ENCODE peak calls at places on chromosomes 6 and 20, in nine cellular contexts. Y, K, G, S, X, I, M, Z and E are unnamed samples.
A peak's percentile ranks its signal among the peaks of the same experiment; 100 is the strongest.

GRCh38 chr6:21049572-21049971 is 515.3 kb downstream of the CDKAL1 start:
- DNase-seq in Z (peak; percentile 36), M (no peak), Y (peak; percentile 35), G (no peak), K (no peak), I (no peak), S (no peak), X (no peak), E (no peak)

GRCh38 chr6:7073810-7074525 is 33.8 kb upstream of the RREB1 start:
- DNase-seq in Y (no peak), S (no peak), Z (no peak), K (peak; percentile 30), I (no peak), X (peak; percentile 93), G (no peak), M (no peak), E (no peak)

GRCh38 chr6:125924169-125924568 is 32.4 kb upstream of the HINT3 start:
- DNase-seq in X (no peak), I (no peak), K (no peak), M (no peak), G (no peak), Y (no peak), Z (peak; percentile 19), S (no peak), E (no peak)

GRCh38 chr20:48916699-48917098 is 4.8 kb upstream of the ARFGEF2 start:
- DNase-seq in S (no peak), Y (no peak), K (no peak), X (no peak), M (no peak), Z (no peak), I (no peak), G (no peak), E (no peak)

GRCh38 chr6:157302761-157303160 is 20.6 kb downstream of the TMEM242 start:
- DNase-seq in Y (no peak), I (no peak), M (no peak), Z (no peak), G (no peak), X (no peak), S (no peak), K (peak; percentile 32), E (no peak)

GRCh38 chr20:53718622-53719021 is 125.0 kb upstream of the ZNF217 start:
- DNase-seq in X (no peak), I (no peak), Z (no peak), Y (no peak), K (no peak), S (no peak), G (no peak), M (no peak), E (no peak)

GRCh38 chr20:62914436-62914835 is 11.9 kb downstream of the DIDO1 start:
- DNase-seq in I (no peak), Y (no peak), G (no peak), Z (no peak), M (no peak), X (no peak), K (no peak), S (no peak), E (no peak)

GRCh38 chr20:46209930-46210671 is 92.0 kb downstream of the CD40 start:
- DNase-seq in I (no peak), Y (no peak), M (no peak), G (no peak), K (no peak), S (no peak), X (no peak), Z (no peak), E (no peak)

GRCh38 chr6:159871911-159872310 is 18.9 kb upstream of the MAS1 start:
- DNase-seq in X (no peak), G (no peak), I (no peak), K (no peak), Z (no peak), M (no peak), Y (peak; percentile 4), S (no peak), E (no peak)

GRCh38 chr20:39631557-39631956 is 669.4 kb downstream of the DHX35 start:
- DNase-seq in X (no peak), Z (peak; percentile 13), I (no peak), S (no peak), Y (no peak), G (no peak), K (no peak), M (no peak), E (no peak)

GRCh38 chr20:16395366-16395765 is 177.9 kb downstream of the KIF16B start:
- DNase-seq in S (no peak), Z (no peak), Y (no peak), X (no peak), K (no peak), I (no peak), M (no peak), G (no peak), E (no peak)

GRCh38 chr20:43191946-43192847 is 2.5 kb upstream of the PTPRT start:
- DNase-seq in Z (no peak), Y (no peak), M (peak; percentile 70), G (no peak), X (peak; percentile 15), S (no peak), K (no peak), I (peak; percentile 31), E (peak; percentile 64)

GRCh38 chr6:105424177-105424783 is 21.4 kb upstream of the PREP start:
- DNase-seq in G (no peak), X (peak; percentile 77), Z (peak; percentile 79), Y (peak; percentile 77), I (peak; percentile 49), S (no peak), M (no peak), K (peak; percentile 56), E (no peak)

GRCh38 chr6:37059344-37060194 is 54.1 kb downstream of the FGD2 start:
- DNase-seq in M (peak; percentile 74), Z (peak; percentile 97), X (peak; percentile 19), G (peak; percentile 80), S (peak; percentile 94), I (peak; percentile 30), Y (peak; percentile 96), K (peak; percentile 62), E (no peak)
- TF ChIP-seq CTCF in M (peak; percentile 41), Z (peak; percentile 87), X (no peak), G (peak; percentile 80), S (peak; percentile 72), I (peak; percentile 23), Y (peak; percentile 80), K (peak; percentile 55), E (no peak)

GRCh38 chr20:17889226-17889625 is 79.4 kb downstream of the SNX5 start:
- DNase-seq in M (no peak), Y (peak; percentile 43), S (no peak), K (no peak), Z (peak; percentile 64), I (no peak), X (peak; percentile 23), G (no peak), E (no peak)
- TF ChIP-seq CTCF in M (no peak), Y (peak; percentile 24), S (no peak), K (no peak), Z (peak; percentile 26), I (peak; percentile 39), X (peak; percentile 8), G (no peak), E (no peak)

GRCh38 chr6:31806470-31807272 is at the start of gene LSM2:
- DNase-seq in X (peak; percentile 97), I (peak; percentile 98), M (peak; percentile 98), G (peak; percentile 90), Z (peak; percentile 97), S (peak; percentile 97), K (peak; percentile 96), Y (peak; percentile 98), E (peak; percentile 89)
- TF ChIP-seq CTCF in X (peak; percentile 12), I (peak; percentile 35), M (peak; percentile 57), G (no peak), Z (no peak), S (no peak), K (no peak), Y (no peak), E (no peak)

GRCh38 chr20:20369353-20370086 is 1.6 kb downstream of the INSM1 start:
- DNase-seq in Z (no peak), M (peak; percentile 58), S (no peak), G (no peak), I (no peak), K (peak; percentile 52), Y (no peak), X (peak; percentile 49), E (no peak)
- TF ChIP-seq CTCF in Z (no peak), M (peak; percentile 14), S (no peak), G (no peak), I (no peak), K (no peak), Y (no peak), X (no peak), E (peak; percentile 19)

DNA sequence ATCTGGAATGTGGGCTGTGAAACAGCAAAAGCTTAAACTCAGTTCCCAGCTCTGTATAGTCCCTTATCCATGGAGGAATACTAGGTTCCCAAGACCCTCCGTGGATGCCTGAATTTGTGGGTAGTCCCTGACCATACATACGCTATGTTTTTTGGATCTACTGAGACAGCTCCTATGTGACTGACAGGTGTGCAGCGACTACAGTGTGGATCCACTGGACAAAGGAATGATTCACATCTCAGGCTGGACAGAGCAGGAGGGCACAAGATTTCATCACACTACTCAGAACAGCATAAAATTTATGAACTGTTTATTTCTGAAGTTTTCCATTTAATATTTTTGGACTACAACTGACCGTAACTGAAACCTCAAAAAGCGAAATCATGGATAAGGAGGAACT is 125.3 kb downstream of the MAP7 start:
- DNase-seq in G (no peak), S (no peak), Z (no peak), I (no peak), X (no peak), M (no peak), Y (no peak), K (no peak), E (no peak)
- TF ChIP-seq CTCF in G (no peak), S (no peak), Z (no peak), I (no peak), X (no peak), M (no peak), Y (no peak), K (no peak), E (no peak)

GRCh38 chr6:117976030-117976651 is 69.1 kb downstream of the SLC35F1 start:
- DNase-seq in Z (peak; percentile 60), X (peak; percentile 59), G (peak; percentile 4), S (no peak), K (peak; percentile 20), I (no peak), M (no peak), Y (peak; percentile 59), E (no peak)
- TF ChIP-seq CTCF in Z (peak; percentile 50), X (peak; percentile 62), G (peak; percentile 48), S (peak; percentile 61), K (peak; percentile 40), I (peak; percentile 53), M (peak; percentile 71), Y (peak; percentile 71), E (peak; percentile 80)

GRCh38 chr6:10837009-10837691 is 1.2 kb downstream of the MAK start:
- DNase-seq in X (no peak), Z (peak; percentile 23), K (peak; percentile 30), I (peak; percentile 44), S (peak; percentile 9), M (no peak), Y (peak; percentile 4), G (no peak), E (no peak)

GRCh38 chr6:10834823-10835222 is 3.5 kb downstream of the MAK start:
- DNase-seq in G (no peak), M (no peak), I (no peak), S (no peak), X (no peak), Z (no peak), Y (no peak), K (no peak), E (no peak)

DNA sequence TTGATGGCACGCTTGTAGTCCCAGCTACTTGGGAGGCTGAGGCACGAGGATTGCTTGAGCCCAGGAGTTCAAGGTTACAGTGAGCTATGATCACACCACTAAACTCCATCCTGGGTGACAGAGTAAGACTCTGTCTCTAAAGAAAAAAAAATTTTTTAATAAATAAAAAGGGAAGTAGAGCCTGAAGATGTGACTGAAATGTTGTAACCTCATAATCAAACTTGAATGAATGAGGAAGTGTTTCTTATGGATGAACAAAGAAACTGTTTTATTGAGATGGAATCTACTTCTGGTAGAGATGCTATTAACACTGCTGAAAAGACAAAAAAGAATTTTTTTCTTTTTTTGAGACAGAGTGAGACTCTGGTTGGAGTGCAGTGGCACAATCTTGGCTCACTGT is 6.7 kb downstream of the MAK start:
- DNase-seq in Y (no peak), X (no peak), Z (no peak), M (no peak), I (no peak), G (no peak), S (no peak), K (no peak), E (no peak)
- TF ChIP-seq CTCF in Y (no peak), X (no peak), Z (no peak), M (no peak), I (no peak), G (no peak), S (no peak), K (no peak), E (no peak)